ENCODE peak calls at places on chromosomes 7 and 10, in six cellular contexts. B, J, O, G, Q and L are unnamed samples.

GRCh38 chr7:150941351-150941982 is 36.7 kb downstream of the KCNH2 start:
- DNase-seq in B (no peak), G (no peak), O (no peak), J (no peak), Q (no peak), L (no peak)

GRCh38 chr10:77574436-77574835 is 63.2 kb downstream of the KCNMA1 start:
- DNase-seq in B (no peak), J (no peak), O (no peak), G (no peak), Q (no peak), L (no peak)

GRCh38 chr10:60394444-60394843 is 4.8 kb upstream of the ANK3 start:
- DNase-seq in Q (no peak), B (no peak), O (no peak), G (no peak), J (no peak), L (no peak)

GRCh38 chr10:93173867-93174845 is 100.5 kb downstream of the CYP26A1 start:
- DNase-seq in Q (no peak), G (no peak), O (no peak), J (peak; percentile 46), B (no peak), L (no peak)

GRCh38 chr7:141737118-141737835 is 881 bp upstream of the SSBP1 start:
- DNase-seq in B (no peak), J (peak; percentile 25), O (peak; percentile 24), G (no peak), Q (peak; percentile 70), L (no peak)

GRCh38 chr7:100629117-100629711 is 12.1 kb downstream of the TFR2 start:
- DNase-seq in G (no peak), O (peak; percentile 86), Q (peak; percentile 83), B (peak; percentile 75), J (no peak), L (peak; percentile 92)

GRCh38 chr10:16975188-16975587 is 154.4 kb downstream of the CUBN start:
- DNase-seq in J (no peak), G (no peak), Q (no peak), B (no peak), O (no peak), L (no peak)

GRCh38 chr10:70985824-70986336 is 97.5 kb upstream of the PCBD1 start:
- DNase-seq in Q (no peak), O (no peak), G (no peak), B (no peak), J (no peak), L (no peak)

GRCh38 chr7:151142686-151143040 is 24.8 kb downstream of the GBX1 start:
- DNase-seq in B (no peak), O (no peak), J (no peak), Q (no peak), G (no peak), L (no peak)

GRCh38 chr10:66852811-66853210 is 73.0 kb upstream of the LRRTM3 start:
- DNase-seq in J (no peak), O (no peak), Q (no peak), B (no peak), G (no peak), L (no peak)

GRCh38 chr10:113225903-113226302 is 275.9 kb downstream of the TCF7L2 start:
- DNase-seq in Q (no peak), G (no peak), O (no peak), J (no peak), B (no peak), L (no peak)

GRCh38 chr10:122555431-122555830 is 5.1 kb upstream of the DMBT1 start:
- DNase-seq in O (no peak), B (no peak), Q (no peak), G (no peak), J (no peak), L (no peak)

GRCh38 chr7:23696916-23697441 is 13.0 kb upstream of the STK31 start:
- DNase-seq in J (peak; percentile 58), B (peak; percentile 55), Q (peak; percentile 89), O (peak; percentile 61), G (no peak), L (peak; percentile 67)

GRCh38 chr7:22781230-22781711 is 41.4 kb downstream of the TOMM7 start:
- DNase-seq in G (no peak), Q (peak; percentile 40), J (no peak), B (no peak), O (no peak), L (no peak)

DNA sequence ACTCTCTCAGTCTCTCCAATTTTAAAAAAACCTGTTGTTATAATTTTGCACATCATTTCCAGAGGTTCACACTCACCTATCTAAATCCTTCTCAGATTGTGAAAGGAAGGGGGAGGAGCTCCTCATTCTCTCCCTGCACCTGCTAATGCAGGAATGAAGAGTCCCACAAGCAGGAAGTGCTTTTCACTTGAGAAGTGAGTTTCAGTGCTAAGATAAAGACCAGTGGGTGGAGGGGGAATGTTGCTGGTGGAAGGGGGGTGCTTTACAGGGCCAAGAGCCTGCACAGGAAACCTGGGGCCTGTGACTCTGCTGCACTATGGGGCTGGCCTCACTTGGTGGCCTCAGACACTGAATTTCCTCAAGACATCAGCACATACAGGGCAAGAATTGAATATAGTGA is 176.4 kb downstream of the PTPN20 start:
- DNase-seq in O (no peak), G (no peak), Q (no peak), J (no peak), B (no peak), L (no peak)
- TF ChIP-seq RAD21 in O (no peak), G (no peak), Q (no peak), J (no peak), B (no peak), L (no peak)

GRCh38 chr7:121872831-121873764 is at the start of gene PTPRZ1:
- DNase-seq in J (no peak), G (no peak), O (peak; percentile 68), B (peak; percentile 3), Q (no peak), L (peak; percentile 23)
- TF ChIP-seq EP300 in J (no peak), G (no peak), O (no peak), B (no peak), Q (no peak), L (no peak)

GRCh38 chr7:40516376-40516775 is 381.6 kb downstream of the SUGCT start:
- DNase-seq in O (no peak), J (no peak), B (no peak), Q (no peak), G (no peak), L (no peak)
- TF ChIP-seq RAD21 in O (no peak), J (no peak), B (no peak), Q (no peak), G (no peak), L (no peak)

GRCh38 chr10:4685904-4686643 is 139.9 kb upstream of the AKR1E2 start:
- DNase-seq in O (no peak), B (no peak), J (no peak), Q (no peak), G (no peak), L (no peak)

GRCh38 chr10:4688168-4688567 is 137.8 kb upstream of the AKR1E2 start:
- DNase-seq in O (no peak), J (no peak), Q (no peak), G (no peak), B (no peak), L (no peak)

GRCh38 chr10:4685495-4685894 is 140.5 kb upstream of the AKR1E2 start:
- DNase-seq in J (no peak), Q (no peak), G (no peak), B (no peak), O (no peak), L (no peak)

GRCh38 chr10:4687397-4687796 is 138.6 kb upstream of the AKR1E2 start:
- DNase-seq in O (no peak), G (no peak), B (no peak), Q (no peak), J (no peak), L (no peak)

GRCh38 chr10:4686644-4686996 is 139.4 kb upstream of the AKR1E2 start:
- DNase-seq in B (peak; percentile 51), J (peak; percentile 39), Q (no peak), G (no peak), O (no peak), L (no peak)
- TF ChIP-seq EP300 in B (peak; percentile 36), J (no peak), Q (no peak), G (no peak), O (peak; percentile 40), L (no peak)

GRCh38 chr7:4809691-4810090 is 34.3 kb downstream of the AP5Z1 start:
- DNase-seq in O (no peak), J (no peak), Q (no peak), G (no peak), B (no peak), L (no peak)

GRCh38 chr7:4807708-4808420 is 32.4 kb downstream of the AP5Z1 start:
- DNase-seq in Q (no peak), G (no peak), J (no peak), B (no peak), O (no peak), L (no peak)

GRCh38 chr7:4808565-4808964 is 33.1 kb downstream of the AP5Z1 start:
- DNase-seq in B (no peak), J (no peak), G (no peak), Q (no peak), O (no peak), L (no peak)

GRCh38 chr7:4806983-4807625 is 31.7 kb downstream of the AP5Z1 start:
- DNase-seq in J (no peak), B (no peak), G (no peak), Q (no peak), O (no peak), L (no peak)

DNA sequence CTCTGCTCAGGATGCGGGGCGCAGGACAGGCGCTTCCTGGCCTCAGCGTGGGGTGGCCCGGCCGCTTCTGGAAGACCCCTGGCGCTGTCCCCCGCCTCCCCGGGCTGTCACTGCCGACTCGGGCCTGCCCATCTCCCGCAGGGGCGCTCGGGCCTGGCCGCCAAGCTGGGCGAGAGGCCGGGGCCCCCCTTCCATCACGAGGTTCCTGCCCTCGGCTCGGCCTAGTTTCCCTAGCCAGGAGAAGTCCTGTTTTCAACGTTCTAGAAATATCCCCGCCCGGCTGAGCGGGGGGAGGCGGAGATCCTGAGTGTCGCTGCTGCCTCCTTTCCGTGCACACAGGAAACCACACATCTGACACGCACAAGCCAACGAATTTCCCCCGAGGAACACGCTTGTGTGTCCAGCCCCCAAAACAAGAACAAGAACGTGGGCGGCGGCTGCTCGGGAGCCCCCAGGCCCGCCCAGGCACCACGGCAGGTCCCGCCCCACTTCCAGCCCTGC is 33.7 kb downstream of the AP5Z1 start:
- DNase-seq in Q (no peak), J (no peak), O (no peak), B (no peak), G (no peak), L (no peak)
- TF ChIP-seq RAD21 in Q (no peak), J (no peak), O (no peak), B (no peak), G (no peak), L (no peak)

DNA sequence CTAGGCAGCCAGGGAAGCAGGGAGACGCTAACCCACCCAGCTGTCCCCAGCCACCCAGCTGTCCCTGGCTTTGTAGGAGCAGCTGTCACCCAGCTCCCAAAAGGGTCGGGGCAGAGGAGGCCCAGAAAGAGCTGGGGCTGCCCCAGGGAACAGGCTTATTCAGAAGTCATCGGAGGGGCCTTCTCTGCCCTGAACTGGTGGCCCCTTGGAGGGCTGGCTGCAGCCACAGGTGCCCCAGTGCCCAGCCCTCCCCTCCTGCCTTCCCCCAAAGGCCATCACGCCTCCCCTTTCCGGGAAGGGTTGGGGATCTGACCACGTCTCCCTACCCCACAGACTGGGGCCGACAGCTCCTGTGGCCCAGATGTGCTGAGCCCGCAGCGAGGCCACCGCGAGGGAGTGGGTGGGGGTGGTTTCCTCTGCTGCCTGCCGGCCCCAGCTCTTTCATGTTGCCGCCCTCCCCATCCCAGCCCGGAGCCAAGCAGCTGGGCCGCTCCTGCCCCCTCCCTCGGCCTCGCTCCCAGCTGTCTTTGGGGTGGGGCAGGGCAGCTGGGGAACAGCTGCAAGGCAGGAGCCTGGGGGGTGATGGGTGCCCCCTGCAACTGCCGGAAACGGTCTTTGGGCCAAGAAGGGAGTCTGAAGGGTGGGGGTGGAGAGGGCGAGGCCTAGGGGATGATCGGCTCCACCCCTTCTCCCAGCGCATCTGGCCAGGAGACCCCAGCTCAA is 16.8 kb downstream of the TRIM8 start:
- DNase-seq in B (no peak), J (peak; percentile 72), Q (peak; percentile 63), O (peak; percentile 91), G (no peak), L (peak; percentile 62)
- TF ChIP-seq EP300 in B (no peak), J (peak; percentile 47), Q (no peak), O (no peak), G (no peak), L (no peak)